ENCODE peak calls at places on chromosomes 16 and 17, in seven cellular contexts. W, A, P, L, H, C and V are unnamed samples.

GRCh38 chr17:17739388-17740066 is 58.3 kb downstream of the RAI1 start:
- DNase-seq in W (no peak), A (peak), P (peak), L (peak), H (no peak), C (peak), V (no peak)

GRCh38 chr16:53900678-53901077 is 196.7 kb downstream of the FTO start:
- DNase-seq in W (no peak), A (no peak), P (no peak), L (no peak), H (no peak), C (no peak), V (no peak)

GRCh38 chr16:84312783-84313382 is 18.2 kb downstream of the WFDC1 start:
- DNase-seq in W (no peak), A (no peak), P (no peak), L (peak), H (peak), C (no peak), V (no peak)

GRCh38 chr16:84663433-84664101 is 15.3 kb downstream of the KLHL36 start:
- DNase-seq in W (no peak), A (no peak), P (no peak), L (no peak), H (no peak), C (no peak), V (peak)

GRCh38 chr16:10616744-10617640 is 36.6 kb upstream of the EMP2 start:
- DNase-seq in W (no peak), A (peak), P (no peak), L (peak), H (peak), C (no peak), V (no peak)

GRCh38 chr16:2429037-2429770 is at the start of gene CCNF:
- DNase-seq in W (peak), A (peak), P (peak), L (peak), H (peak), C (peak), V (peak)

GRCh38 chr17:73506470-73507435 is 137.5 kb downstream of the SDK2 start:
- DNase-seq in W (no peak), A (no peak), P (no peak), L (peak), H (no peak), C (no peak), V (no peak)

GRCh38 chr16:27799866-27800265 is 249.9 kb downstream of the KATNIP start:
- DNase-seq in W (no peak), A (no peak), P (no peak), L (no peak), H (no peak), C (no peak), V (no peak)

GRCh38 chr16:54318941-54319340 is 32.4 kb upstream of the IRX3 start:
- DNase-seq in W (no peak), A (no peak), P (no peak), L (no peak), H (no peak), C (no peak), V (no peak)

GRCh38 chr17:2138768-2139167 is 83.9 kb downstream of the HIC1 start:
- DNase-seq in W (no peak), A (peak), P (peak), L (no peak), H (no peak), C (no peak), V (peak)

GRCh38 chr17:45432405-45433113 is at the start of gene ARHGAP27:
- DNase-seq in W (peak), A (no peak), P (peak), L (peak), H (peak), C (no peak), V (peak)

GRCh38 chr17:41057547-41057946 is 2.4 kb downstream of the KRTAP2-3 start:
- DNase-seq in W (peak), A (no peak), P (no peak), L (no peak), H (no peak), C (no peak), V (no peak)

GRCh38 chr16:48381201-48381600 is 4.0 kb downstream of the SIAH1 start:
- DNase-seq in W (no peak), A (peak), P (peak), L (no peak), H (no peak), C (no peak), V (no peak)

GRCh38 chr16:7397901-7398300 is 65.3 kb downstream of the RBFOX1 start:
- DNase-seq in W (no peak), A (no peak), P (no peak), L (no peak), H (no peak), C (no peak), V (no peak)

GRCh38 chr16:27367463-27368357 is 34.3 kb upstream of the IL21R start:
- DNase-seq in W (peak), A (peak), P (peak), L (peak), H (peak), C (peak), V (peak)

GRCh38 chr17:64585146-64585545 is 77.0 kb downstream of the SMURF2 start:
- DNase-seq in W (no peak), A (no peak), P (no peak), L (peak), H (no peak), C (no peak), V (no peak)

GRCh38 chr17:18260332-18261145 is at the start of gene MIEF2:
- DNase-seq in W (peak), A (peak), P (peak), L (peak), H (peak), C (peak), V (peak)

GRCh38 chr16:84532855-84533486 is 28.5 kb upstream of the MEAK7 start:
- DNase-seq in W (no peak), A (peak), P (peak), L (no peak), H (no peak), C (no peak), V (no peak)

GRCh38 chr17:30908717-30909420 is 2.8 kb upstream of the TEFM start:
- DNase-seq in W (no peak), A (no peak), P (no peak), L (no peak), H (no peak), C (no peak), V (peak)

GRCh38 chr17:42673885-42674754 is 2.7 kb downstream of the PLEKHH3 start:
- DNase-seq in W (peak), A (peak), P (peak), L (no peak), H (peak), C (peak), V (peak)

GRCh38 chr16:79186196-79186595 is 414.3 kb downstream of the MAF start:
- DNase-seq in W (no peak), A (no peak), P (no peak), L (no peak), H (no peak), C (no peak), V (no peak)

GRCh38 chr16:2858245-2859025 is 465 bp upstream of the PRSS22 start:
- DNase-seq in W (peak), A (no peak), P (no peak), L (peak), H (peak), C (no peak), V (no peak)

GRCh38 chr17:44416558-44417289 is 27.3 kb upstream of the ITGA2B start:
- DNase-seq in W (no peak), A (no peak), P (no peak), L (no peak), H (no peak), C (no peak), V (no peak)

GRCh38 chr17:18190629-18191028 is 7.0 kb downstream of the ALKBH5 start:
- DNase-seq in W (no peak), A (no peak), P (no peak), L (no peak), H (no peak), C (no peak), V (no peak)

GRCh38 chr16:20300312-20301097 is 26.8 kb downstream of the GP2 start:
- DNase-seq in W (peak), A (peak), P (peak), L (peak), H (peak), C (peak), V (peak)

GRCh38 chr17:19447085-19447583 is 36.1 kb downstream of the RNF112 start:
- DNase-seq in W (peak), A (peak), P (peak), L (peak), H (peak), C (peak), V (peak)

GRCh38 chr17:42531455-42532354 is 4.3 kb upstream of the NAGLU start:
- DNase-seq in W (peak), A (peak), P (peak), L (peak), H (peak), C (no peak), V (peak)

GRCh38 chr17:66535611-66536010 is 233.2 kb downstream of the PRKCA start:
- DNase-seq in W (no peak), A (no peak), P (no peak), L (no peak), H (no peak), C (no peak), V (no peak)

GRCh38 chr17:66531826-66532439 is 229.5 kb downstream of the PRKCA start:
- DNase-seq in W (no peak), A (no peak), P (no peak), L (no peak), H (no peak), C (no peak), V (no peak)

GRCh38 chr17:66537518-66537917 is 235.1 kb downstream of the PRKCA start:
- DNase-seq in W (peak), A (no peak), P (no peak), L (no peak), H (no peak), C (no peak), V (no peak)

GRCh38 chr17:66538776-66539175 is 236.4 kb downstream of the PRKCA start:
- DNase-seq in W (peak), A (no peak), P (no peak), L (no peak), H (no peak), C (no peak), V (no peak)

GRCh38 chr17:66533572-66533971 is 231.2 kb downstream of the PRKCA start:
- DNase-seq in W (no peak), A (peak), P (no peak), L (no peak), H (peak), C (no peak), V (no peak)
- H3K27ac ChIP-seq in W (no peak), A (no peak), P (no peak), L (no peak), H (no peak), C (no peak), V (no peak)

GRCh38 chr16:80682435-80683070 is 121.8 kb downstream of the CDYL2 start:
- DNase-seq in W (no peak), A (peak), P (no peak), L (no peak), H (no peak), C (no peak), V (no peak)
- H3K4me2 ChIP-seq in W (no peak), A (peak), P (no peak), L (no peak), H (no peak), C (no peak), V (no peak)

DNA sequence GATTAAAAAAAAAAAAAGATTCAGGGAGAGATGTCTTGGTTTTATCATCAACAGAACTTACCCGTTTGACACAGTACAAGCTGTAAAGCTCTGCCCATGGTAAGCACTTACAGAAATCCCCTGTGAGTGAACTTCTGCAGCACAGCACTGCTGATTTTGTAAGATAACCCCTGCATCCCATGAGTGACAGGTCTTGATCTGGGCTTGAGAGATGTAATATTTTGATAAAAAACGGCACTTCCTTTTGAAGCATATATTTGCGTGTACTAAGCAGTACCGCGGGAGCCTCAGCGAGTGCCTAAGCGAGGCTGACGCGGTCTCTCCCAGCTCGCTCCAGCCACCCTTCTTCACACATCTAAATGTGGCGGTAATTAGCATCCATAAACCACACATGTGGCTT is 50.5 kb downstream of the IKZF3 start:
- DNase-seq in W (no peak), A (no peak), P (no peak), L (no peak), H (no peak), C (no peak), V (no peak)
- H3K27ac ChIP-seq in W (no peak), A (no peak), P (no peak), L (no peak), H (no peak), C (no peak), V (no peak)

GRCh38 chr17:77572065-77572601 is 386.4 kb upstream of the TNRC6C start:
- DNase-seq in W (no peak), A (no peak), P (no peak), L (no peak), H (no peak), C (no peak), V (no peak)
- H3K4me2 ChIP-seq in W (no peak), A (peak), P (no peak), L (no peak), H (no peak), C (no peak), V (no peak)

GRCh38 chr17:75847595-75848522 is 3.7 kb upstream of the UNC13D start:
- DNase-seq in W (no peak), A (no peak), P (no peak), L (no peak), H (no peak), C (no peak), V (no peak)
- H3K27ac ChIP-seq in W (no peak), A (no peak), P (no peak), L (no peak), H (no peak), C (no peak), V (no peak)

DNA sequence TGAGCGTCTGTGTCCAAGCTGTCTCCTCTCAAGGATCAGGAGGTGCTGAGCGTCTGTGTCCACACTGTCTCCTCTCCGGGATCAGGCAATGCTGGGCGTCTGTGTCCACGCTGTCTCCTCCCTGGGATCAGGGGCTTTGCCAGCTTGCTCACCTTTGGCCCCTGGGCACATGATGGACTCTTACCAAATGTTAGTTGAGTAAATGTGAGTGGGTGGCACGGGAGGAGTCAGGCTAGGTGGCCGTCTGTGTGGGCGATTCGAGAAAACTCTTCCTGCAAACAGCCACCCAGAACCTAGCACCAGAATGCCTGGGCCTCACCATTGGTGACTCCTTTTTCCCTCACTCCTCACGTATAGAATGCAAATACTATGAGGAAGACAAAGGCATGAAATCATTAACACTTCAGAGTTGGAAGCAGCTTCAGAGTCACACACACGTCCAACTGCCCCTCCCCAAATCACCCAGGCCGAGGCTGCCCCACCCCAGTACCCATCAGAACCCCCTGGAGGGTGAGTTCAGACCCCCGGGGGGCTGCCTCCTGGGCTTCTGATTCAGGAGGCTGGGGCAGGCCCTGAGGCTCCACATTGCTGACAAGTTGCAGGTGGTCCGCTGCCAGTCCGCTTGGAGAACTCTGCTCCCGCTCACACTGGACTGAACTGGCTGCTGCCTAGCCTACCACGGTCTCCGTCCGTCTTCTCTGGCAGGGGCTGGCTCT is 163.0 kb downstream of the LAT start:
- DNase-seq in W (no peak), A (no peak), P (no peak), L (no peak), H (no peak), C (no peak), V (no peak)
- H3K4me2 ChIP-seq in W (no peak), A (no peak), P (no peak), L (no peak), H (no peak), C (no peak), V (no peak)

GRCh38 chr17:47839899-47840741 is 953 bp downstream of the SCRN2 start:
- DNase-seq in W (no peak), A (no peak), P (no peak), L (no peak), H (no peak), C (no peak), V (no peak)

GRCh38 chr17:47838636-47839035 is 2.4 kb downstream of the SCRN2 start:
- DNase-seq in W (no peak), A (no peak), P (no peak), L (no peak), H (no peak), C (no peak), V (no peak)

GRCh38 chr17:47841488-47842308 is 625 bp upstream of the SCRN2 start:
- DNase-seq in W (no peak), A (no peak), P (no peak), L (no peak), H (no peak), C (no peak), V (no peak)

GRCh38 chr17:47839071-47839470 is 2.0 kb downstream of the SCRN2 start:
- DNase-seq in W (no peak), A (no peak), P (no peak), L (no peak), H (no peak), C (no peak), V (no peak)

DNA sequence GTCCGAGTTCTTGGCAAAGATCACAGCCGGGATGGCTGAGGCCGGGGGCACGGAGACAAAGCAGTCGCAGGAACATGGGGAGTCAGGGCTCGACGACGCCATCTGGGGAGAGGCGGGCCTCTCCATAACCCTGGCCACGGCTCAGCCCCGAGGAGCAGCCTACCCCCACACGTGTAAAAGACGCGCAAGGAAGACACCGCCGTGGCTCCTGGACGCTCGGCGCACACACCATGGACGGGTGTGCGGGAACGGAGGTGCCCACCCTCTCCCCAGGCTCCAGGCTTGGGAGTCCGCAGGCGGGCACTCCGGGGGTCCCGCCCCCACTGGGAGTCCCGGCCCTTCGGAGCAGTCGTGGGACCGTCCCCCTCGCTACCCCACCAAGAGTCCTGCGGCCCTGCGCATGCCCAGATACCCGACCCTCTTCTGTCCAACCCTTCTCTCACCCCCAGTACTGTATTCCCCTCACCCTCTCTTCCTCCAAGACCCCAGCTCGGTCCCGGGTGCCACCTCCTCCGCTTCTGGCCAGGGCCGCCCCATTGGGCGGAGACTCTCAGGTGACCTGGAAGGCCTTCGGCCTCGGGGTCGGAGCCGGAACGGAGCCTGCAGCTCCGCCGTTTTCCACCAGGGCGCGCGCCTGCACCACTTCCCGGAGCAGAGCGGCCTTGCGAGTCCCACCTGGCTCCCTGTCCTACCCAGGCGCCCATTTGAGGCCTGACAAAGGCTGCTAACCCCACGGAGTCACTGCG is at the start of gene SCRN2:
- DNase-seq in W (peak), A (peak), P (peak), L (peak), H (peak), C (peak), V (peak)
- H3K27ac ChIP-seq in W (no peak), A (peak), P (no peak), L (no peak), H (no peak), C (peak), V (no peak)

GRCh38 chr16:14306485-14307058 is 235.5 kb downstream of the MRTFB start:
- DNase-seq in W (no peak), A (no peak), P (no peak), L (no peak), H (no peak), C (no peak), V (no peak)
- H3K4me2 ChIP-seq in W (peak), A (no peak), P (no peak), L (no peak), H (no peak), C (peak), V (peak)

GRCh38 chr17:5698959-5699358 is 114.7 kb upstream of the NLRP1 start:
- DNase-seq in W (no peak), A (no peak), P (no peak), L (no peak), H (no peak), C (no peak), V (no peak)
- H3K27ac ChIP-seq in W (no peak), A (no peak), P (no peak), L (no peak), H (no peak), C (no peak), V (no peak)

DNA sequence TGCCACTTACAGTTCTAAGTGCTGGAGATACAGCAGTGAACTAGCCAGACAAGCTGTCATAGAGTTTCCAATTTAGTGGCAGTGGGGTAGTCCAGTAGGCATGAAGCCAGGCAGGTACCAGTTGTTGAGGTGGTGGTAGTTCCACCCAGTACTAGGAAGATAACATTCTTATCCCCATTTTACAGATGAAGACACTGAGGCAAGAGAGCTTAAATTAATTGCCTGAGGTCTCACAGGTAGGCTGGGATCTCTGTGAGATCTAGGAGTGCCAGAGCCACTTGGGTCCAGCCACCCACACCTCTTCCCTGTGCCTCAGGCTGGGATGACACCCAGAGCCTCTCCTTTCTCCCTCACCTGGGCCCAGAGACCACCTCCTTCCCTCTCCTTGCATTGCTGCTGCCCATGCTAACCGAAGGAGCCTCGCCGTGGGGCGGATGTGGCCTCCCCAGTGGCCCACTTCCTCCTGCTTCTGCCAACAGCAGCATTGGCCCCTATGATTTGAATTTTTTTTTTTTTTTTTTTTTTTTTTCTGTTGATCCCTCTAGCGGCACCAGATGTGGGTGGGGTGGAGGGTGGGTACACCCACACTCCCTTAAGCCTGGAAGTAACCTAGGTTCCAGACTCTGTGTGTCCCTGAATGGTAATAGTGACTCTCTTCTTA is 114.0 kb downstream of the PRKCB start:
- DNase-seq in W (no peak), A (no peak), P (no peak), L (no peak), H (no peak), C (no peak), V (peak)
- H3K4me2 ChIP-seq in W (no peak), A (no peak), P (no peak), L (no peak), H (no peak), C (no peak), V (no peak)